ENCODE peak calls at places on chromosomes 2 and 18, in nine cellular contexts. One of them, this sample, is unnamed.
A peak's percentile ranks its signal among the peaks of the same experiment; 100 is the strongest.

GRCh38 chr18:39773656-39774055 is 2181.4 kb upstream of the PIK3C3 start:
- DNase-seq in activated CD8-positive, alpha-beta memory T cell treated with anti-CD3 and anti-CD28 coated beads, Interleukin-2, amount 50 U/mL, for 48 hours: no peak
- DNase-seq in fibroblast of villous mesenchyme: no peak
- DNase-seq in activated naive CD8-positive, alpha-beta T cell treated with anti-CD3 and anti-CD28 coated beads for 36 hours: no peak
- DNase-seq in PC-3: no peak
- DNase-seq in ELF-1: no peak
- DNase-seq in LoVo: no peak
- DNase-seq in non-pigmented ciliary epithelial cell: no peak
- DNase-seq in left ventricle myocardium superior: no peak
- DNase-seq in this sample: no peak

GRCh38 chr2:159090514-159091201 is 122.2 kb downstream of the TANC1 start:
- DNase-seq in activated CD8-positive, alpha-beta memory T cell treated with anti-CD3 and anti-CD28 coated beads, Interleukin-2, amount 50 U/mL, for 48 hours: no peak
- DNase-seq in PC-3: no peak
- DNase-seq in ELF-1: no peak
- DNase-seq in left ventricle myocardium superior: peak; percentile 45
- DNase-seq in non-pigmented ciliary epithelial cell: no peak
- DNase-seq in LoVo: no peak
- DNase-seq in activated naive CD8-positive, alpha-beta T cell treated with anti-CD3 and anti-CD28 coated beads for 36 hours: no peak
- DNase-seq in fibroblast of villous mesenchyme: peak; percentile 48
- DNase-seq in this sample: no peak

GRCh38 chr2:17830053-17831034 is 14.1 kb downstream of the MSGN1 start:
- DNase-seq in PC-3: peak; percentile 34
- DNase-seq in activated CD8-positive, alpha-beta memory T cell treated with anti-CD3 and anti-CD28 coated beads, Interleukin-2, amount 50 U/mL, for 48 hours: peak; percentile 88
- DNase-seq in ELF-1: peak; percentile 97
- DNase-seq in LoVo: peak; percentile 40
- DNase-seq in left ventricle myocardium superior: peak; percentile 86
- DNase-seq in fibroblast of villous mesenchyme: peak; percentile 80
- DNase-seq in activated naive CD8-positive, alpha-beta T cell treated with anti-CD3 and anti-CD28 coated beads for 36 hours: peak; percentile 47
- DNase-seq in non-pigmented ciliary epithelial cell: peak; percentile 23
- DNase-seq in this sample: no peak

GRCh38 chr2:139526781-139527180 is 746.6 kb upstream of the NXPH2 start:
- DNase-seq in activated naive CD8-positive, alpha-beta T cell treated with anti-CD3 and anti-CD28 coated beads for 36 hours: no peak
- DNase-seq in LoVo: no peak
- DNase-seq in fibroblast of villous mesenchyme: no peak
- DNase-seq in left ventricle myocardium superior: no peak
- DNase-seq in PC-3: no peak
- DNase-seq in ELF-1: no peak
- DNase-seq in non-pigmented ciliary epithelial cell: no peak
- DNase-seq in activated CD8-positive, alpha-beta memory T cell treated with anti-CD3 and anti-CD28 coated beads, Interleukin-2, amount 50 U/mL, for 48 hours: no peak
- DNase-seq in this sample: no peak

GRCh38 chr2:222982010-222982908 is 69.7 kb upstream of the KCNE4 start:
- DNase-seq in fibroblast of villous mesenchyme: peak; percentile 91
- DNase-seq in activated naive CD8-positive, alpha-beta T cell treated with anti-CD3 and anti-CD28 coated beads for 36 hours: no peak
- DNase-seq in non-pigmented ciliary epithelial cell: no peak
- DNase-seq in activated CD8-positive, alpha-beta memory T cell treated with anti-CD3 and anti-CD28 coated beads, Interleukin-2, amount 50 U/mL, for 48 hours: no peak
- DNase-seq in PC-3: peak; percentile 52
- DNase-seq in left ventricle myocardium superior: peak; percentile 34
- DNase-seq in LoVo: peak; percentile 45
- DNase-seq in ELF-1: peak; percentile 62
- DNase-seq in this sample: peak; percentile 29

GRCh38 chr2:162106146-162106551 is 32.1 kb upstream of the DPP4 start:
- DNase-seq in non-pigmented ciliary epithelial cell: no peak
- DNase-seq in PC-3: no peak
- DNase-seq in LoVo: no peak
- DNase-seq in activated naive CD8-positive, alpha-beta T cell treated with anti-CD3 and anti-CD28 coated beads for 36 hours: no peak
- DNase-seq in left ventricle myocardium superior: no peak
- DNase-seq in fibroblast of villous mesenchyme: peak; percentile 78
- DNase-seq in activated CD8-positive, alpha-beta memory T cell treated with anti-CD3 and anti-CD28 coated beads, Interleukin-2, amount 50 U/mL, for 48 hours: no peak
- DNase-seq in ELF-1: no peak
- DNase-seq in this sample: no peak

GRCh38 chr2:105294844-105295481 is 34.6 kb downstream of the TGFBRAP1 start:
- DNase-seq in activated CD8-positive, alpha-beta memory T cell treated with anti-CD3 and anti-CD28 coated beads, Interleukin-2, amount 50 U/mL, for 48 hours: no peak
- DNase-seq in PC-3: peak; percentile 67
- DNase-seq in activated naive CD8-positive, alpha-beta T cell treated with anti-CD3 and anti-CD28 coated beads for 36 hours: peak; percentile 22
- DNase-seq in left ventricle myocardium superior: no peak
- DNase-seq in LoVo: peak; percentile 10
- DNase-seq in non-pigmented ciliary epithelial cell: peak; percentile 24
- DNase-seq in fibroblast of villous mesenchyme: peak; percentile 74
- DNase-seq in ELF-1: peak; percentile 82
- DNase-seq in this sample: no peak

GRCh38 chr2:237915576-237915975 is 51.2 kb upstream of the UBE2F start:
- DNase-seq in non-pigmented ciliary epithelial cell: no peak
- DNase-seq in ELF-1: no peak
- DNase-seq in activated naive CD8-positive, alpha-beta T cell treated with anti-CD3 and anti-CD28 coated beads for 36 hours: no peak
- DNase-seq in PC-3: no peak
- DNase-seq in LoVo: no peak
- DNase-seq in left ventricle myocardium superior: no peak
- DNase-seq in activated CD8-positive, alpha-beta memory T cell treated with anti-CD3 and anti-CD28 coated beads, Interleukin-2, amount 50 U/mL, for 48 hours: no peak
- DNase-seq in fibroblast of villous mesenchyme: no peak
- DNase-seq in this sample: no peak

GRCh38 chr2:132439703-132440398 is 23.2 kb downstream of the GPR39 start:
- DNase-seq in fibroblast of villous mesenchyme: no peak
- DNase-seq in activated CD8-positive, alpha-beta memory T cell treated with anti-CD3 and anti-CD28 coated beads, Interleukin-2, amount 50 U/mL, for 48 hours: no peak
- DNase-seq in left ventricle myocardium superior: no peak
- DNase-seq in activated naive CD8-positive, alpha-beta T cell treated with anti-CD3 and anti-CD28 coated beads for 36 hours: no peak
- DNase-seq in LoVo: no peak
- DNase-seq in PC-3: peak; percentile 87
- DNase-seq in ELF-1: no peak
- DNase-seq in non-pigmented ciliary epithelial cell: no peak
- DNase-seq in this sample: no peak

GRCh38 chr2:70835643-70836042 is at the start of gene CD207:
- DNase-seq in left ventricle myocardium superior: no peak
- DNase-seq in activated naive CD8-positive, alpha-beta T cell treated with anti-CD3 and anti-CD28 coated beads for 36 hours: no peak
- DNase-seq in fibroblast of villous mesenchyme: no peak
- DNase-seq in ELF-1: no peak
- DNase-seq in non-pigmented ciliary epithelial cell: no peak
- DNase-seq in LoVo: no peak
- DNase-seq in activated CD8-positive, alpha-beta memory T cell treated with anti-CD3 and anti-CD28 coated beads, Interleukin-2, amount 50 U/mL, for 48 hours: peak; percentile 40
- DNase-seq in PC-3: no peak
- DNase-seq in this sample: no peak

GRCh38 chr2:98601532-98602132 is 6.7 kb downstream of the COA5 start:
- DNase-seq in left ventricle myocardium superior: no peak
- DNase-seq in LoVo: peak; percentile 46
- DNase-seq in PC-3: peak; percentile 61
- DNase-seq in non-pigmented ciliary epithelial cell: no peak
- DNase-seq in activated naive CD8-positive, alpha-beta T cell treated with anti-CD3 and anti-CD28 coated beads for 36 hours: no peak
- DNase-seq in ELF-1: peak; percentile 56
- DNase-seq in activated CD8-positive, alpha-beta memory T cell treated with anti-CD3 and anti-CD28 coated beads, Interleukin-2, amount 50 U/mL, for 48 hours: no peak
- DNase-seq in fibroblast of villous mesenchyme: peak; percentile 38
- DNase-seq in this sample: no peak

GRCh38 chr2:52810460-52810859 is 957.1 kb upstream of the CHAC2 start:
- DNase-seq in activated naive CD8-positive, alpha-beta T cell treated with anti-CD3 and anti-CD28 coated beads for 36 hours: no peak
- DNase-seq in ELF-1: peak; percentile 21
- DNase-seq in non-pigmented ciliary epithelial cell: peak; percentile 6
- DNase-seq in fibroblast of villous mesenchyme: peak; percentile 20
- DNase-seq in activated CD8-positive, alpha-beta memory T cell treated with anti-CD3 and anti-CD28 coated beads, Interleukin-2, amount 50 U/mL, for 48 hours: no peak
- DNase-seq in LoVo: peak; percentile 31
- DNase-seq in PC-3: peak; percentile 69
- DNase-seq in left ventricle myocardium superior: no peak
- DNase-seq in this sample: no peak

GRCh38 chr18:67425724-67426123 is 90.8 kb downstream of the DSEL start:
- DNase-seq in fibroblast of villous mesenchyme: peak; percentile 77
- DNase-seq in activated naive CD8-positive, alpha-beta T cell treated with anti-CD3 and anti-CD28 coated beads for 36 hours: no peak
- DNase-seq in ELF-1: no peak
- DNase-seq in activated CD8-positive, alpha-beta memory T cell treated with anti-CD3 and anti-CD28 coated beads, Interleukin-2, amount 50 U/mL, for 48 hours: no peak
- DNase-seq in LoVo: peak; percentile 24
- DNase-seq in PC-3: peak; percentile 96
- DNase-seq in left ventricle myocardium superior: no peak
- DNase-seq in non-pigmented ciliary epithelial cell: peak; percentile 95
- DNase-seq in this sample: no peak

GRCh38 chr2:236366406-236366805 is 102.2 kb upstream of the ASB18 start:
- DNase-seq in left ventricle myocardium superior: no peak
- DNase-seq in PC-3: no peak
- DNase-seq in fibroblast of villous mesenchyme: no peak
- DNase-seq in non-pigmented ciliary epithelial cell: no peak
- DNase-seq in ELF-1: no peak
- DNase-seq in activated naive CD8-positive, alpha-beta T cell treated with anti-CD3 and anti-CD28 coated beads for 36 hours: peak; percentile 22
- DNase-seq in LoVo: no peak
- DNase-seq in activated CD8-positive, alpha-beta memory T cell treated with anti-CD3 and anti-CD28 coated beads, Interleukin-2, amount 50 U/mL, for 48 hours: no peak
- DNase-seq in this sample: no peak

GRCh38 chr2:12504443-12504842 is 212.3 kb upstream of the TRIB2 start:
- DNase-seq in fibroblast of villous mesenchyme: peak; percentile 27
- DNase-seq in ELF-1: no peak
- DNase-seq in activated naive CD8-positive, alpha-beta T cell treated with anti-CD3 and anti-CD28 coated beads for 36 hours: peak; percentile 55
- DNase-seq in non-pigmented ciliary epithelial cell: no peak
- DNase-seq in PC-3: peak; percentile 66
- DNase-seq in LoVo: no peak
- DNase-seq in left ventricle myocardium superior: no peak
- DNase-seq in activated CD8-positive, alpha-beta memory T cell treated with anti-CD3 and anti-CD28 coated beads, Interleukin-2, amount 50 U/mL, for 48 hours: no peak
- DNase-seq in this sample: no peak

GRCh38 chr2:201093573-201093972 is 21.8 kb downstream of the NDUFB3 start:
- DNase-seq in ELF-1: no peak
- DNase-seq in LoVo: no peak
- DNase-seq in activated naive CD8-positive, alpha-beta T cell treated with anti-CD3 and anti-CD28 coated beads for 36 hours: no peak
- DNase-seq in fibroblast of villous mesenchyme: peak; percentile 58
- DNase-seq in non-pigmented ciliary epithelial cell: no peak
- DNase-seq in PC-3: no peak
- DNase-seq in activated CD8-positive, alpha-beta memory T cell treated with anti-CD3 and anti-CD28 coated beads, Interleukin-2, amount 50 U/mL, for 48 hours: no peak
- DNase-seq in left ventricle myocardium superior: no peak
- DNase-seq in this sample: no peak

GRCh38 chr2:96470636-96471035 is 34.5 kb downstream of the NEURL3 start:
- DNase-seq in non-pigmented ciliary epithelial cell: no peak
- DNase-seq in ELF-1: peak; percentile 87
- DNase-seq in PC-3: no peak
- DNase-seq in left ventricle myocardium superior: peak; percentile 76
- DNase-seq in fibroblast of villous mesenchyme: peak; percentile 35
- DNase-seq in activated naive CD8-positive, alpha-beta T cell treated with anti-CD3 and anti-CD28 coated beads for 36 hours: peak; percentile 64
- DNase-seq in LoVo: no peak
- DNase-seq in activated CD8-positive, alpha-beta memory T cell treated with anti-CD3 and anti-CD28 coated beads, Interleukin-2, amount 50 U/mL, for 48 hours: peak; percentile 87
- DNase-seq in this sample: no peak

GRCh38 chr2:159110784-159111183 is 142.3 kb downstream of the TANC1 start:
- DNase-seq in fibroblast of villous mesenchyme: no peak
- DNase-seq in activated naive CD8-positive, alpha-beta T cell treated with anti-CD3 and anti-CD28 coated beads for 36 hours: no peak
- DNase-seq in PC-3: no peak
- DNase-seq in activated CD8-positive, alpha-beta memory T cell treated with anti-CD3 and anti-CD28 coated beads, Interleukin-2, amount 50 U/mL, for 48 hours: no peak
- DNase-seq in ELF-1: no peak
- DNase-seq in left ventricle myocardium superior: no peak
- DNase-seq in non-pigmented ciliary epithelial cell: no peak
- DNase-seq in LoVo: no peak
- DNase-seq in this sample: no peak

GRCh38 chr2:904243-905024 is 46.2 kb upstream of the SNTG2 start:
- DNase-seq in LoVo: no peak
- DNase-seq in fibroblast of villous mesenchyme: no peak
- DNase-seq in ELF-1: no peak
- DNase-seq in non-pigmented ciliary epithelial cell: no peak
- DNase-seq in activated naive CD8-positive, alpha-beta T cell treated with anti-CD3 and anti-CD28 coated beads for 36 hours: no peak
- DNase-seq in activated CD8-positive, alpha-beta memory T cell treated with anti-CD3 and anti-CD28 coated beads, Interleukin-2, amount 50 U/mL, for 48 hours: peak; percentile 32
- DNase-seq in left ventricle myocardium superior: no peak
- DNase-seq in PC-3: no peak
- DNase-seq in this sample: no peak

GRCh38 chr2:15246870-15247269 is 314.3 kb downstream of the NBAS start:
- DNase-seq in non-pigmented ciliary epithelial cell: no peak
- DNase-seq in LoVo: no peak
- DNase-seq in left ventricle myocardium superior: no peak
- DNase-seq in PC-3: no peak
- DNase-seq in ELF-1: no peak
- DNase-seq in activated CD8-positive, alpha-beta memory T cell treated with anti-CD3 and anti-CD28 coated beads, Interleukin-2, amount 50 U/mL, for 48 hours: no peak
- DNase-seq in fibroblast of villous mesenchyme: no peak
- DNase-seq in activated naive CD8-positive, alpha-beta T cell treated with anti-CD3 and anti-CD28 coated beads for 36 hours: no peak
- DNase-seq in this sample: no peak

GRCh38 chr18:3060667-3061580 is 48.0 kb upstream of the LPIN2 start:
- DNase-seq in PC-3: no peak
- DNase-seq in activated CD8-positive, alpha-beta memory T cell treated with anti-CD3 and anti-CD28 coated beads, Interleukin-2, amount 50 U/mL, for 48 hours: peak; percentile 67
- DNase-seq in left ventricle myocardium superior: no peak
- DNase-seq in fibroblast of villous mesenchyme: no peak
- DNase-seq in LoVo: no peak
- DNase-seq in ELF-1: no peak
- DNase-seq in non-pigmented ciliary epithelial cell: no peak
- DNase-seq in activated naive CD8-positive, alpha-beta T cell treated with anti-CD3 and anti-CD28 coated beads for 36 hours: peak; percentile 62
- DNase-seq in this sample: peak; percentile 8

GRCh38 chr18:32019251-32019943 is 772 bp downstream of the RNF125 start:
- DNase-seq in ELF-1: peak; percentile 61
- DNase-seq in PC-3: peak; percentile 9
- DNase-seq in left ventricle myocardium superior: peak; percentile 63
- DNase-seq in activated CD8-positive, alpha-beta memory T cell treated with anti-CD3 and anti-CD28 coated beads, Interleukin-2, amount 50 U/mL, for 48 hours: peak; percentile 77
- DNase-seq in fibroblast of villous mesenchyme: peak; percentile 37
- DNase-seq in non-pigmented ciliary epithelial cell: no peak
- DNase-seq in LoVo: peak; percentile 25
- DNase-seq in activated naive CD8-positive, alpha-beta T cell treated with anti-CD3 and anti-CD28 coated beads for 36 hours: peak; percentile 54
- DNase-seq in this sample: peak; percentile 34

GRCh38 chr18:35616664-35617423 is 35.3 kb downstream of the GALNT1 start:
- DNase-seq in PC-3: peak; percentile 72
- DNase-seq in left ventricle myocardium superior: no peak
- DNase-seq in LoVo: peak; percentile 86
- DNase-seq in activated CD8-positive, alpha-beta memory T cell treated with anti-CD3 and anti-CD28 coated beads, Interleukin-2, amount 50 U/mL, for 48 hours: peak; percentile 61
- DNase-seq in fibroblast of villous mesenchyme: peak; percentile 93
- DNase-seq in non-pigmented ciliary epithelial cell: peak; percentile 89
- DNase-seq in activated naive CD8-positive, alpha-beta T cell treated with anti-CD3 and anti-CD28 coated beads for 36 hours: peak; percentile 69
- DNase-seq in ELF-1: peak; percentile 15
- DNase-seq in this sample: peak; percentile 53

GRCh38 chr2:153152036-153152435 is 326.5 kb downstream of the RPRM start:
- DNase-seq in left ventricle myocardium superior: no peak
- DNase-seq in fibroblast of villous mesenchyme: no peak
- DNase-seq in ELF-1: no peak
- DNase-seq in activated CD8-positive, alpha-beta memory T cell treated with anti-CD3 and anti-CD28 coated beads, Interleukin-2, amount 50 U/mL, for 48 hours: no peak
- DNase-seq in activated naive CD8-positive, alpha-beta T cell treated with anti-CD3 and anti-CD28 coated beads for 36 hours: no peak
- DNase-seq in non-pigmented ciliary epithelial cell: no peak
- DNase-seq in PC-3: no peak
- DNase-seq in LoVo: no peak
- DNase-seq in this sample: no peak

GRCh38 chr18:32742620-32743019 is 30.2 kb downstream of the KLHL14 start:
- DNase-seq in activated CD8-positive, alpha-beta memory T cell treated with anti-CD3 and anti-CD28 coated beads, Interleukin-2, amount 50 U/mL, for 48 hours: no peak
- DNase-seq in fibroblast of villous mesenchyme: no peak
- DNase-seq in ELF-1: peak; percentile 4
- DNase-seq in non-pigmented ciliary epithelial cell: no peak
- DNase-seq in activated naive CD8-positive, alpha-beta T cell treated with anti-CD3 and anti-CD28 coated beads for 36 hours: no peak
- DNase-seq in left ventricle myocardium superior: no peak
- DNase-seq in PC-3: no peak
- DNase-seq in LoVo: no peak
- DNase-seq in this sample: no peak

This sample was measured in NK-92 treated with Interleukin-12 subunit alpha and Interleukin-12 subunit beta, amount 100 ng/mL, for 24 hours.